ENCODE peak calls at places on chromosomes 13 and 19, in eight cellular contexts. F is dermis microvascular lymphatic vessel endothelial cell; O is activated effector memory CD4-positive, alpha-beta T cell treated with anti-CD3 and anti-CD28 coated beads, Interleukin-2, amount 50 U/mL, for 16 hours; W is lower leg skin; L is natural killer cell; P is BJ; E is frontal cortex; B is RPMI8226. G is an unnamed sample.

GRCh38 chr19:2049741-2050348 is 1.2 kb downstream of the MKNK2 start:
- DNase-seq in F (no peak), B (peak), L (peak), P (no peak), W (peak), O (peak), E (peak), G (peak)

GRCh38 chr19:32814046-32814445 is 55.5 kb downstream of the SLC7A9 start:
- DNase-seq in F (no peak), B (no peak), P (no peak), L (no peak), E (peak), W (no peak), O (no peak), G (no peak)

GRCh38 chr13:107866666-107867623 is 348.4 kb downstream of the LIG4 start:
- DNase-seq in L (no peak), O (no peak), E (peak), P (no peak), W (no peak), F (no peak), B (peak), G (peak)

GRCh38 chr13:35179494-35179893 is 237.4 kb downstream of the NBEA start:
- DNase-seq in P (no peak), E (no peak), B (no peak), O (no peak), F (no peak), W (no peak), L (no peak), G (no peak)

GRCh38 chr19:57350877-57351805 is at the start of gene ZNF304:
- DNase-seq in P (peak), O (peak), L (peak), E (peak), W (peak), F (peak), B (peak), G (peak)

GRCh38 chr13:90374183-90374582 is 973.3 kb upstream of the MIR17HG start:
- DNase-seq in O (no peak), P (no peak), F (no peak), W (no peak), E (no peak), L (no peak), B (no peak), G (no peak)

GRCh38 chr13:46143239-46143701 is 38.4 kb upstream of the CPB2 start:
- DNase-seq in O (no peak), W (no peak), B (no peak), L (no peak), P (no peak), F (no peak), E (no peak), G (no peak)

GRCh38 chr19:13093407-13094284 is 9.0 kb downstream of the LYL1 start:
- DNase-seq in L (peak), P (no peak), E (peak), B (peak), F (peak), W (peak), O (peak), G (peak)

GRCh38 chr19:50007170-50007569 is 18.0 kb downstream of the VRK3 start:
- DNase-seq in P (no peak), L (no peak), B (no peak), W (no peak), F (no peak), E (no peak), O (no peak), G (no peak)

GRCh38 chr13:35484384-35484783 is 7.9 kb upstream of the MAB21L1 start:
- DNase-seq in L (no peak), W (no peak), O (no peak), P (no peak), F (no peak), B (no peak), E (no peak), G (no peak)

GRCh38 chr19:40418040-40418439 is 4.9 kb upstream of the PRX start:
- DNase-seq in E (no peak), W (no peak), F (no peak), B (no peak), L (no peak), P (no peak), O (no peak), G (no peak)

GRCh38 chr13:72180253-72180952 is 313.4 kb upstream of the DACH1 start:
- DNase-seq in P (no peak), L (no peak), B (no peak), F (no peak), O (no peak), E (no peak), W (no peak), G (no peak)

GRCh38 chr19:49916839-49917733 is 11.9 kb upstream of the ATF5 start:
- DNase-seq in L (no peak), B (no peak), W (no peak), E (no peak), F (no peak), P (no peak), O (no peak), G (no peak)

GRCh38 chr19:55493650-55494171 is 5.5 kb downstream of the SSC5D start:
- DNase-seq in F (no peak), L (no peak), B (no peak), P (no peak), O (no peak), E (no peak), W (no peak), G (no peak)

GRCh38 chr13:41587490-41587889 is 130.1 kb downstream of the RGCC start:
- DNase-seq in L (no peak), O (peak), E (no peak), F (no peak), P (no peak), B (no peak), W (no peak), G (no peak)

GRCh38 chr19:31338069-31338767 is 11.0 kb downstream of the TSHZ3 start:
- DNase-seq in E (no peak), P (no peak), L (peak), F (no peak), B (peak), W (no peak), O (no peak), G (no peak)

GRCh38 chr19:893775-894090 is 449 bp downstream of the RNU6-9 start:
- DNase-seq in E (no peak), B (no peak), O (no peak), W (no peak), P (no peak), F (no peak), L (no peak), G (no peak)

GRCh38 chr13:74573654-74574053 is 439.4 kb upstream of the KLF12 start:
- DNase-seq in E (no peak), F (no peak), L (no peak), W (no peak), P (no peak), O (no peak), B (no peak), G (no peak)

GRCh38 chr19:34336781-34337271 is 28.2 kb upstream of the GPI start:
- DNase-seq in B (peak), F (no peak), P (no peak), O (peak), W (no peak), L (no peak), E (peak), G (no peak)

GRCh38 chr19:54168174-54168917 is 4.6 kb downstream of the TMC4 start:
- DNase-seq in B (peak), E (peak), L (peak), W (peak), P (no peak), F (peak), O (peak), G (peak)

GRCh38 chr13:98749501-98749900 is 3.0 kb downstream of the SLC15A1 start:
- DNase-seq in L (no peak), B (no peak), E (no peak), F (no peak), W (no peak), P (peak), O (no peak), G (no peak)

GRCh38 chr19:34120846-34121639 is 51.3 kb upstream of the LSM14A start:
- DNase-seq in E (no peak), F (peak), L (peak), W (no peak), B (peak), P (no peak), O (peak), G (peak)

GRCh38 chr19:956747-957451 is 27.2 kb upstream of the WDR18 start:
- DNase-seq in L (no peak), O (no peak), F (no peak), P (no peak), B (no peak), W (no peak), E (no peak), G (peak)

G was measured in 8988T.